ENCODE peak calls at places on chromosomes 12 and 14, in five cellular contexts. One of them, this sample, is unnamed.

GRCh38 chr14:62939970-62940369 is 105.3 kb downstream of the KCNH5 start:
- DNase-seq in skeletal muscle cell: no peak
- DNase-seq in ovary: no peak
- DNase-seq in WTC11: no peak
- DNase-seq in H7: no peak
- DNase-seq in this sample: no peak

GRCh38 chr12:51865757-51866270 is 17.3 kb upstream of the FIGNL2 start:
- DNase-seq in ovary: no peak
- DNase-seq in skeletal muscle cell: no peak
- DNase-seq in H7: peak; percentile 71
- DNase-seq in WTC11: peak; percentile 50
- DNase-seq in this sample: no peak

GRCh38 chr14:89418452-89418851 is 1.4 kb upstream of the FOXN3 start:
- DNase-seq in WTC11: no peak
- DNase-seq in skeletal muscle cell: no peak
- DNase-seq in ovary: no peak
- DNase-seq in H7: no peak
- DNase-seq in this sample: no peak

GRCh38 chr12:45725631-45726593 is 3.6 kb upstream of the ARID2 start:
- DNase-seq in skeletal muscle cell: no peak
- DNase-seq in ovary: no peak
- DNase-seq in H7: peak; percentile 36
- DNase-seq in WTC11: no peak
- DNase-seq in this sample: no peak

GRCh38 chr12:105860556-105861207 is 278.1 kb downstream of the NUAK1 start:
- DNase-seq in skeletal muscle cell: no peak
- DNase-seq in ovary: no peak
- DNase-seq in WTC11: no peak
- DNase-seq in H7: no peak
- DNase-seq in this sample: no peak

GRCh38 chr12:3004655-3005565 is 45.7 kb downstream of the TEAD4 start:
- DNase-seq in skeletal muscle cell: no peak
- DNase-seq in WTC11: no peak
- DNase-seq in H7: peak; percentile 78
- DNase-seq in ovary: no peak
- DNase-seq in this sample: no peak

GRCh38 chr12:52857500-52857899 is 8.7 kb upstream of the KRT78 start:
- DNase-seq in ovary: no peak
- DNase-seq in WTC11: no peak
- DNase-seq in H7: no peak
- DNase-seq in skeletal muscle cell: no peak
- DNase-seq in this sample: no peak

GRCh38 chr12:10211975-10212622 is 578 bp upstream of the GABARAPL1 start:
- DNase-seq in WTC11: peak; percentile 91
- DNase-seq in skeletal muscle cell: peak; percentile 98
- DNase-seq in H7: peak; percentile 94
- DNase-seq in ovary: peak; percentile 98
- DNase-seq in this sample: peak; percentile 98

GRCh38 chr12:80778005-80778541 is 61.4 kb downstream of the MYF5 start:
- DNase-seq in skeletal muscle cell: peak; percentile 95
- DNase-seq in H7: no peak
- DNase-seq in WTC11: no peak
- DNase-seq in ovary: no peak
- DNase-seq in this sample: peak; percentile 90

GRCh38 chr12:24487606-24488005 is 461.3 kb downstream of the BCAT1 start:
- DNase-seq in skeletal muscle cell: no peak
- DNase-seq in WTC11: no peak
- DNase-seq in ovary: no peak
- DNase-seq in H7: no peak
- DNase-seq in this sample: no peak

GRCh38 chr12:32444895-32445294 is 45.5 kb downstream of the FGD4 start:
- DNase-seq in ovary: no peak
- DNase-seq in H7: no peak
- DNase-seq in skeletal muscle cell: no peak
- DNase-seq in WTC11: no peak
- DNase-seq in this sample: no peak

GRCh38 chr14:20690848-20691640 is 2.5 kb downstream of the ANG start:
- DNase-seq in WTC11: peak; percentile 41
- DNase-seq in ovary: no peak
- DNase-seq in H7: peak; percentile 83
- DNase-seq in skeletal muscle cell: peak; percentile 34
- DNase-seq in this sample: peak; percentile 22

GRCh38 chr14:74135386-74135785 is 50.6 kb downstream of the LIN52 start:
- DNase-seq in ovary: no peak
- DNase-seq in H7: no peak
- DNase-seq in skeletal muscle cell: peak; percentile 6
- DNase-seq in WTC11: no peak
- DNase-seq in this sample: no peak

GRCh38 chr12:40663781-40664180 is 28.5 kb upstream of the CNTN1 start:
- DNase-seq in ovary: no peak
- DNase-seq in WTC11: no peak
- DNase-seq in H7: no peak
- DNase-seq in skeletal muscle cell: no peak
- DNase-seq in this sample: no peak

This sample was measured in GM04503.